ENCODE peak calls at places on chromosomes 1 and 21, in four cellular contexts. One of them, this sample, is unnamed.

GRCh38 chr1:186839077-186839400 is 10.3 kb downstream of the PLA2G4A start:
- DNase-seq in right lobe of liver: no peak
- DNase-seq in cardiac fibroblast: no peak
- DNase-seq in fibroblast of mammary gland: no peak
- DNase-seq in this sample: no peak

GRCh38 chr1:150696151-150696550 is 803 bp downstream of the GOLPH3L start:
- DNase-seq in right lobe of liver: no peak
- DNase-seq in fibroblast of mammary gland: no peak
- DNase-seq in cardiac fibroblast: no peak
- DNase-seq in this sample: no peak

GRCh38 chr1:244992833-244993232 is 128.5 kb upstream of the HNRNPU start:
- DNase-seq in right lobe of liver: no peak
- DNase-seq in fibroblast of mammary gland: peak; percentile 28
- DNase-seq in cardiac fibroblast: peak; percentile 14
- DNase-seq in this sample: no peak

GRCh38 chr1:115291731-115292130 is 46.3 kb downstream of the NGF start:
- DNase-seq in right lobe of liver: no peak
- DNase-seq in fibroblast of mammary gland: no peak
- DNase-seq in cardiac fibroblast: no peak
- DNase-seq in this sample: no peak

GRCh38 chr1:212606734-212607205 is 1.8 kb upstream of the ATF3 start:
- DNase-seq in fibroblast of mammary gland: no peak
- DNase-seq in cardiac fibroblast: no peak
- DNase-seq in right lobe of liver: peak; percentile 76
- DNase-seq in this sample: no peak

GRCh38 chr1:219383273-219383672 is 209.6 kb downstream of the LYPLAL1 start:
- DNase-seq in right lobe of liver: no peak
- DNase-seq in fibroblast of mammary gland: no peak
- DNase-seq in cardiac fibroblast: no peak
- DNase-seq in this sample: no peak

GRCh38 chr1:96559181-96559580 is 162.4 kb upstream of the PTBP2 start:
- DNase-seq in right lobe of liver: no peak
- DNase-seq in fibroblast of mammary gland: peak; percentile 48
- DNase-seq in cardiac fibroblast: peak; percentile 70
- DNase-seq in this sample: no peak

GRCh38 chr1:96808186-96808585 is 86.6 kb downstream of the PTBP2 start:
- DNase-seq in right lobe of liver: no peak
- DNase-seq in fibroblast of mammary gland: peak; percentile 2
- DNase-seq in cardiac fibroblast: no peak
- DNase-seq in this sample: no peak

GRCh38 chr1:19439464-19440171 is 45.7 kb downstream of the CAPZB start:
- DNase-seq in cardiac fibroblast: peak; percentile 51
- DNase-seq in fibroblast of mammary gland: peak; percentile 59
- DNase-seq in right lobe of liver: peak; percentile 55
- DNase-seq in this sample: no peak

GRCh38 chr1:200409761-200410565 is at the start of gene ZNF281:
- DNase-seq in cardiac fibroblast: peak; percentile 92
- DNase-seq in right lobe of liver: peak; percentile 96
- DNase-seq in fibroblast of mammary gland: peak; percentile 87
- DNase-seq in this sample: peak; percentile 98

GRCh38 chr1:205632374-205633169 is 761 bp upstream of the ELK4 start:
- DNase-seq in cardiac fibroblast: no peak
- DNase-seq in fibroblast of mammary gland: no peak
- DNase-seq in right lobe of liver: no peak
- DNase-seq in this sample: no peak

GRCh38 chr1:236315092-236315491 is 33.3 kb upstream of the ERO1B start:
- DNase-seq in fibroblast of mammary gland: no peak
- DNase-seq in right lobe of liver: no peak
- DNase-seq in cardiac fibroblast: no peak
- DNase-seq in this sample: no peak

GRCh38 chr1:61244114-61244513 is 161.8 kb downstream of the NFIA start:
- DNase-seq in right lobe of liver: no peak
- DNase-seq in fibroblast of mammary gland: peak; percentile 91
- DNase-seq in cardiac fibroblast: peak; percentile 72
- DNase-seq in this sample: no peak

GRCh38 chr1:208192989-208193388 is 51.2 kb downstream of the PLXNA2 start:
- DNase-seq in fibroblast of mammary gland: peak; percentile 74
- DNase-seq in right lobe of liver: peak; percentile 72
- DNase-seq in cardiac fibroblast: peak; percentile 66
- DNase-seq in this sample: no peak

GRCh38 chr1:240500681-240501080 is 111.3 kb downstream of the GREM2 start:
- DNase-seq in fibroblast of mammary gland: no peak
- DNase-seq in right lobe of liver: no peak
- DNase-seq in cardiac fibroblast: no peak
- DNase-seq in this sample: no peak

GRCh38 chr1:25256578-25257129 is 9.4 kb upstream of the RSRP1 start:
- DNase-seq in fibroblast of mammary gland: no peak
- DNase-seq in cardiac fibroblast: no peak
- DNase-seq in right lobe of liver: no peak
- DNase-seq in this sample: no peak

GRCh38 chr1:246462986-246463385 is 44.1 kb downstream of the SMYD3 start:
- DNase-seq in right lobe of liver: no peak
- DNase-seq in fibroblast of mammary gland: no peak
- DNase-seq in cardiac fibroblast: no peak
- DNase-seq in this sample: no peak

GRCh38 chr1:228212966-228213844 is 5.4 kb downstream of the OBSCN start:
- DNase-seq in fibroblast of mammary gland: peak; percentile 59
- DNase-seq in cardiac fibroblast: peak; percentile 69
- DNase-seq in right lobe of liver: peak; percentile 81
- DNase-seq in this sample: no peak

GRCh38 chr1:34286547-34286946 is 109.8 kb downstream of the C1orf94 start:
- DNase-seq in cardiac fibroblast: no peak
- DNase-seq in fibroblast of mammary gland: no peak
- DNase-seq in right lobe of liver: no peak
- DNase-seq in this sample: no peak

GRCh38 chr1:85465099-85465790 is at the start of gene DDAH1:
- DNase-seq in fibroblast of mammary gland: peak; percentile 50
- DNase-seq in cardiac fibroblast: peak; percentile 55
- DNase-seq in right lobe of liver: peak; percentile 85
- DNase-seq in this sample: peak; percentile 91

GRCh38 chr1:162856260-162856659 is 4.7 kb downstream of the CCDC190 start:
- DNase-seq in fibroblast of mammary gland: peak; percentile 99
- DNase-seq in cardiac fibroblast: peak; percentile 100
- DNase-seq in right lobe of liver: no peak
- DNase-seq in this sample: no peak

GRCh38 chr1:29607236-29607635 is 370.9 kb downstream of the PTPRU start:
- DNase-seq in right lobe of liver: no peak
- DNase-seq in cardiac fibroblast: no peak
- DNase-seq in fibroblast of mammary gland: no peak
- DNase-seq in this sample: no peak

DNA sequence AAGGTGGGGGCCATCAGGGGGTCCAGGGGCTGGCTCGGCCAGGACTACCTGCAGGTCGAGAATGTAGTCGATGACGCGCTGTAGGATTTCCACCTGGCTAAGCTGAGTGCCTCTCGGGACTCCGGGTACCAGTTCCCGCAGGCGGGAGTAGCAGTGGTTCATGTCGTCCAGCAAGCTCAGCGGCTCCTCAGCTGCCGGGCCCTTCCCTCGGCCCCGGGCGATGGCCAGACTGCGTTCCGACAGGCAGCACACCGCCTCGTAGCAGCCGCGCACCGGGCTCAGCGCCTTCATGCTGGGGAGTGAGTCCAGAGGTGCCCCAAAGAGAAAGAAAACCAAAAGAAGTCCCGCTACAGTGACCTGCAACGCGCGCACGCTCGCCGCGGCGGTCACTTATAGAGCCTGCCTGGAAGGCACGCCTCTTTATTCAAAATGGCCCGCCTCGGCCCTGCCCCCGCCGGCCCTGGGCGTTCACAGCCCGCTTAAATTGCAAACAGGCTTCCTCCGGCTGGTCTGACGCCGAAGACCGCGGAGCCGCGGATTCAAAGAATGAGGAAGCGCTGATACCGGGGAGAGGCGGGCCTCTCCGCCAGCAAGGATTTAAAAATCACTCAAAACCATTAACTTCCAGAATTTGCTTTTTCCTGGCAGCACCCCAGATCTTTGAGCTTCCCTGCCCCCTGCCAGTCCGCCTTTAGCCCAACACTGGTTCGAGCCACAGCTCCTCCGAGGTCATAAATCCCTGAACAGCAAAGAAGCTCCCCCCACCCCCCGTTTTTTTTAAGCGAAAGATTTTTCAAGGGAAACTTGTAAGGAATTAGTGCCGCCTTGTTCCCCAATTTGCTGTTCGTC is at the start of gene ID3:
- DNase-seq in right lobe of liver: peak; percentile 97
- DNase-seq in fibroblast of mammary gland: peak; percentile 94
- DNase-seq in cardiac fibroblast: peak; percentile 99
- DNase-seq in this sample: peak; percentile 98
- TF ChIP-seq CTCF in right lobe of liver: no peak
- TF ChIP-seq CTCF in fibroblast of mammary gland: no peak
- TF ChIP-seq CTCF in cardiac fibroblast: no peak
- TF ChIP-seq CTCF in this sample: no peak

GRCh38 chr1:201468844-201469644 is at the start of gene PHLDA3:
- DNase-seq in right lobe of liver: no peak
- DNase-seq in fibroblast of mammary gland: peak; percentile 84
- DNase-seq in cardiac fibroblast: peak; percentile 83
- DNase-seq in this sample: no peak
- TF ChIP-seq CTCF in right lobe of liver: no peak
- TF ChIP-seq CTCF in fibroblast of mammary gland: no peak
- TF ChIP-seq CTCF in cardiac fibroblast: no peak
- TF ChIP-seq CTCF in this sample: no peak

DNA sequence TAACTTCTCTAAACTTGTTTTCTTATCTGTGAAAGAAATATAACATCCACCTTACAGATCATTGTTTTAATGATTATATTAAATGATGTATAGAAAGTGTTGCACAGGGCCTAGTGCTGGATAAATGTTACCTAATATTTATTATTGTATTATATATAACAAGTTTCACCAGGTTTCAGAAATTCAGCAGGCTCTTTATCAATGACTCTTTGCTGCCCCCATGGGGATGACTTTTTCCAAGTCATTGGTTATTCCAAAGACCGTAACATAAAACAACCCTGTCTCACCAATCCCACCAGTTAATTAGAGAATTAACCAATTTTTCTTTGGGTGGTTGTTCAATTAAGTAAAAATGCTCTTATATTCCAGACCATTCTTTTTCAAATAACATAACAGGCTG is 7.3 kb upstream of the DEDD start:
- DNase-seq in fibroblast of mammary gland: peak; percentile 60
- DNase-seq in cardiac fibroblast: peak; percentile 74
- DNase-seq in right lobe of liver: no peak
- DNase-seq in this sample: no peak
- TF ChIP-seq CTCF in fibroblast of mammary gland: peak; percentile 55
- TF ChIP-seq CTCF in cardiac fibroblast: peak; percentile 45
- TF ChIP-seq CTCF in right lobe of liver: peak; percentile 70
- TF ChIP-seq CTCF in this sample: peak; percentile 82

DNA sequence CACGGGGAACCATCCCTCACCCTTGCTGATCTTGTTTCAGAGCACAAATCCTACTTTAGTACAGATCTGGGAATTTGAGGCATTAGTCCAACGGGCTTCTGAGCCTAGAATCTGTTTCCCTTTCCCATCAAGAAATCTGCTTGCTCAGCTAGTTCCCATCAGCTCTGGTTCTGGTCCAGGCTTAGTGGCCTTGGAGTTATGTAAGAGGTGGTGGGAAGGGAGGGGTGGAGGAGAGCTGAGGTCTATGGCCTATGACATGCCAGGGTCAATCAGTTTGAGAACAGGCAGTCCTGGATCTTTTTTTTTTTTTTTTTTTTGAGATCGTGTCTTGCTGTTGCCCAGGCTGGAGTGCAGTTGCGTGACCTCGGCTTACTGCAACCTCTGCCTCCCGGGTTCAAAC is 4.1 kb downstream of the GSTM1 start:
- DNase-seq in right lobe of liver: no peak
- DNase-seq in fibroblast of mammary gland: no peak
- DNase-seq in cardiac fibroblast: no peak
- DNase-seq in this sample: no peak
- TF ChIP-seq CTCF in right lobe of liver: no peak
- TF ChIP-seq CTCF in fibroblast of mammary gland: no peak
- TF ChIP-seq CTCF in cardiac fibroblast: no peak
- TF ChIP-seq CTCF in this sample: no peak

GRCh38 chr21:15520811-15521643 is 208.8 kb upstream of the USP25 start:
- DNase-seq in fibroblast of mammary gland: peak; percentile 6
- DNase-seq in cardiac fibroblast: peak; percentile 5
- DNase-seq in right lobe of liver: no peak
- DNase-seq in this sample: no peak
- TF ChIP-seq CTCF in fibroblast of mammary gland: peak; percentile 39
- TF ChIP-seq CTCF in cardiac fibroblast: peak; percentile 35
- TF ChIP-seq CTCF in right lobe of liver: peak; percentile 34
- TF ChIP-seq CTCF in this sample: peak; percentile 64

DNA sequence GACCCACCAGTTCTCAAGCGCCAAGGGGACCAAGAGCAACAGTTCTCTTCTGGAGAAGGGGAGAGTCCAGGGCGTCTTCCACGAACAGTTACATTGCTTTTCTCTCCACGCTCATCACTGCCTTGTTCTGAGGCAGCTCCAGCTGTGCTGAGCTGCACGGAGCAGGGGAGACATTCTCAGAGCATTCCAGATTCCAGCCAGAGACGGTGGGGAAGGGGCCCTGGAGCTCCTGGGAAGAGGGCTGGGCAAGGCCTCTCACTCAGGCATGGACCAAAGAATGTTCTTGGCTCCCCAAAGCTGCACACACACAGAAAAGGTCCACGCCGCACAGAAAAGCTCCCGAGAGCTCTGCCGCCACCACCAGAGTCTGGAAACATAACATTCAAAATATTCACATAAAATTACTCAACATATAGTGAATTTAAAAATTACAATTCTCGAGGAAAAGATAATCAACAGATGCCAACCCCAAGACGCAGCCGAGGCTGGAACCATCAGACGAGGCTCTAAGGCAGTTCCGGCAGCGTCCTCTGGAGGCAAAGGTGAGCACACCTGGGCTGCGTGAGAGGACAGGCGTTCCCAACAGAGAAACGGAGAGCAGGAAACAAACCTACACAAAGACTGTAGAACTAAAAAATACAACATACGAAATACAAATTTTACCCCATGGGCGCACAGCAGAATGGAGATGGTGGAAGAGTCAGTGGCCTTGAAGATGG is 40.5 kb downstream of the UBE2G2 start:
- DNase-seq in cardiac fibroblast: no peak
- DNase-seq in right lobe of liver: no peak
- DNase-seq in fibroblast of mammary gland: no peak
- DNase-seq in this sample: no peak
- TF ChIP-seq CTCF in cardiac fibroblast: peak; percentile 29
- TF ChIP-seq CTCF in right lobe of liver: peak; percentile 10
- TF ChIP-seq CTCF in fibroblast of mammary gland: peak; percentile 19
- TF ChIP-seq CTCF in this sample: peak; percentile 47